ENCODE peak calls at places on chromosomes 11 and 22, in four cellular contexts. One of them, this sample, is unnamed.

GRCh38 chr11:15770798-15771414 is 585.4 kb downstream of the SOX6 start:
- DNase-seq in ELR: peak
- DNase-seq in stimulated activated CD8-positive, alpha-beta memory T cell treated with anti-CD3 and anti-CD28 coated beads, Interleukin-15, amount 100 ng/mL, for 4 hours: no peak
- DNase-seq in fibroblast of the aortic adventitia: peak
- DNase-seq in this sample: no peak

GRCh38 chr11:103794262-103794661 is 242.2 kb upstream of the DDI1 start:
- DNase-seq in ELR: no peak
- DNase-seq in stimulated activated CD8-positive, alpha-beta memory T cell treated with anti-CD3 and anti-CD28 coated beads, Interleukin-15, amount 100 ng/mL, for 4 hours: no peak
- DNase-seq in fibroblast of the aortic adventitia: peak
- DNase-seq in this sample: no peak

GRCh38 chr11:125063429-125064043 is 431 bp downstream of the SLC37A2 start:
- DNase-seq in ELR: peak
- DNase-seq in stimulated activated CD8-positive, alpha-beta memory T cell treated with anti-CD3 and anti-CD28 coated beads, Interleukin-15, amount 100 ng/mL, for 4 hours: no peak
- DNase-seq in fibroblast of the aortic adventitia: no peak
- DNase-seq in this sample: no peak

GRCh38 chr11:33735426-33736147 is 636 bp downstream of the CD59 start:
- DNase-seq in ELR: peak
- DNase-seq in stimulated activated CD8-positive, alpha-beta memory T cell treated with anti-CD3 and anti-CD28 coated beads, Interleukin-15, amount 100 ng/mL, for 4 hours: no peak
- DNase-seq in fibroblast of the aortic adventitia: no peak
- DNase-seq in this sample: peak

GRCh38 chr22:38338772-38339379 is 21.6 kb upstream of the CSNK1E start:
- DNase-seq in ELR: peak
- DNase-seq in stimulated activated CD8-positive, alpha-beta memory T cell treated with anti-CD3 and anti-CD28 coated beads, Interleukin-15, amount 100 ng/mL, for 4 hours: no peak
- DNase-seq in fibroblast of the aortic adventitia: no peak
- DNase-seq in this sample: no peak

GRCh38 chr11:12122083-12122482 is 11.7 kb downstream of the MICAL2 start:
- DNase-seq in ELR: peak
- DNase-seq in stimulated activated CD8-positive, alpha-beta memory T cell treated with anti-CD3 and anti-CD28 coated beads, Interleukin-15, amount 100 ng/mL, for 4 hours: no peak
- DNase-seq in fibroblast of the aortic adventitia: no peak
- DNase-seq in this sample: no peak

GRCh38 chr11:86551286-86551685 is 121.1 kb downstream of the ME3 start:
- DNase-seq in ELR: peak
- DNase-seq in stimulated activated CD8-positive, alpha-beta memory T cell treated with anti-CD3 and anti-CD28 coated beads, Interleukin-15, amount 100 ng/mL, for 4 hours: no peak
- DNase-seq in fibroblast of the aortic adventitia: peak
- DNase-seq in this sample: no peak

GRCh38 chr11:11440149-11440548 is 87.1 kb upstream of the CSNK2A3 start:
- DNase-seq in ELR: no peak
- DNase-seq in stimulated activated CD8-positive, alpha-beta memory T cell treated with anti-CD3 and anti-CD28 coated beads, Interleukin-15, amount 100 ng/mL, for 4 hours: no peak
- DNase-seq in fibroblast of the aortic adventitia: no peak
- DNase-seq in this sample: no peak

GRCh38 chr22:35842954-35843353 is 125.3 kb downstream of the APOL5 start:
- DNase-seq in ELR: peak
- DNase-seq in stimulated activated CD8-positive, alpha-beta memory T cell treated with anti-CD3 and anti-CD28 coated beads, Interleukin-15, amount 100 ng/mL, for 4 hours: no peak
- DNase-seq in fibroblast of the aortic adventitia: peak
- DNase-seq in this sample: no peak

GRCh38 chr11:134879341-134879740 is 467.3 kb upstream of the B3GAT1 start:
- DNase-seq in ELR: no peak
- DNase-seq in stimulated activated CD8-positive, alpha-beta memory T cell treated with anti-CD3 and anti-CD28 coated beads, Interleukin-15, amount 100 ng/mL, for 4 hours: no peak
- DNase-seq in fibroblast of the aortic adventitia: no peak
- DNase-seq in this sample: no peak

GRCh38 chr11:18277560-18278271 is 11.7 kb downstream of the SAA1 start:
- DNase-seq in ELR: no peak
- DNase-seq in stimulated activated CD8-positive, alpha-beta memory T cell treated with anti-CD3 and anti-CD28 coated beads, Interleukin-15, amount 100 ng/mL, for 4 hours: no peak
- DNase-seq in fibroblast of the aortic adventitia: no peak
- DNase-seq in this sample: no peak

GRCh38 chr22:20653795-20654342 is 120.0 kb upstream of the SERPIND1 start:
- DNase-seq in ELR: no peak
- DNase-seq in stimulated activated CD8-positive, alpha-beta memory T cell treated with anti-CD3 and anti-CD28 coated beads, Interleukin-15, amount 100 ng/mL, for 4 hours: no peak
- DNase-seq in fibroblast of the aortic adventitia: no peak
- DNase-seq in this sample: no peak

GRCh38 chr11:78869293-78869692 is 294.6 kb upstream of the NARS2 start:
- DNase-seq in ELR: no peak
- DNase-seq in stimulated activated CD8-positive, alpha-beta memory T cell treated with anti-CD3 and anti-CD28 coated beads, Interleukin-15, amount 100 ng/mL, for 4 hours: no peak
- DNase-seq in fibroblast of the aortic adventitia: no peak
- DNase-seq in this sample: no peak